ENCODE peak calls at places on chromosomes 6 and 20, in nine cellular contexts. H, K, U, V, B, J, P, T and O are unnamed samples.

GRCh38 chr6:3708540-3708939 is 43.0 kb downstream of the PXDC1 start:
- DNase-seq in H (no peak), K (no peak), U (no peak), V (no peak), B (no peak), J (no peak), P (no peak), T (no peak), O (no peak)

GRCh38 chr6:132365319-132365907 is 35.9 kb downstream of the MOXD1 start:
- DNase-seq in H (no peak), K (no peak), U (no peak), V (no peak), B (no peak), J (no peak), P (no peak), T (no peak), O (no peak)

GRCh38 chr6:72913797-72914196 is 291.9 kb downstream of the KCNQ5 start:
- DNase-seq in H (no peak), K (no peak), U (no peak), V (no peak), B (no peak), J (no peak), P (no peak), T (no peak), O (no peak)

GRCh38 chr6:121520337-121521163 is 85.1 kb downstream of the GJA1 start:
- DNase-seq in H (no peak), K (no peak), U (no peak), V (no peak), B (peak), J (no peak), P (no peak), T (no peak), O (no peak)

GRCh38 chr20:57790176-57790575 is 80.4 kb upstream of the PMEPA1 start:
- DNase-seq in H (no peak), K (no peak), U (no peak), V (no peak), B (no peak), J (no peak), P (no peak), T (no peak), O (no peak)

GRCh38 chr6:159578629-159579028 is 114.4 kb downstream of the SOD2 start:
- DNase-seq in H (no peak), K (no peak), U (no peak), V (no peak), B (no peak), J (no peak), P (no peak), T (no peak), O (no peak)

GRCh38 chr20:61220131-61220530 is 31.9 kb upstream of the CDH4 start:
- DNase-seq in H (no peak), K (no peak), U (no peak), V (no peak), B (no peak), J (no peak), P (no peak), T (no peak), O (no peak)

GRCh38 chr6:137715589-137716045 is 151.4 kb upstream of the TNFAIP3 start:
- DNase-seq in H (no peak), K (no peak), U (no peak), V (no peak), B (no peak), J (no peak), P (no peak), T (no peak), O (no peak)

GRCh38 chr6:5809471-5809870 is 197.3 kb downstream of the NRN1 start:
- DNase-seq in H (no peak), K (no peak), U (no peak), V (no peak), B (no peak), J (no peak), P (no peak), T (no peak), O (no peak)

GRCh38 chr6:63014290-63014689 is 197.0 kb upstream of the FKBP1C start:
- DNase-seq in H (no peak), K (no peak), U (no peak), V (no peak), B (no peak), J (no peak), P (no peak), T (no peak), O (no peak)

GRCh38 chr6:46677314-46677654 is 10.4 kb upstream of the TDRD6 start:
- DNase-seq in H (no peak), K (no peak), U (no peak), V (no peak), B (no peak), J (no peak), P (no peak), T (no peak), O (no peak)

GRCh38 chr6:63795006-63795405 is 159.4 kb downstream of the PHF3 start:
- DNase-seq in H (no peak), K (no peak), U (no peak), V (no peak), B (no peak), J (no peak), P (no peak), T (no peak), O (no peak)

GRCh38 chr6:134431306-134431919 is 113.5 kb upstream of the SGK1 start:
- DNase-seq in H (no peak), K (no peak), U (no peak), V (no peak), B (no peak), J (no peak), P (no peak), T (no peak), O (no peak)

GRCh38 chr6:156781882-156782631 is 4.9 kb downstream of the ARID1B start:
- DNase-seq in H (no peak), K (no peak), U (no peak), V (no peak), B (no peak), J (no peak), P (no peak), T (no peak), O (no peak)

GRCh38 chr20:51532577-51533191 is 9.8 kb downstream of the NFATC2 start:
- DNase-seq in H (peak), K (no peak), U (peak), V (no peak), B (no peak), J (peak), P (no peak), T (no peak), O (no peak)

GRCh38 chr20:59987135-59987534 is 28.9 kb downstream of the CDH26 start:
- DNase-seq in H (no peak), K (no peak), U (no peak), V (no peak), B (no peak), J (no peak), P (no peak), T (no peak), O (no peak)

GRCh38 chr20:63577317-63577894 is 3.4 kb upstream of the HELZ2 start:
- DNase-seq in H (no peak), K (no peak), U (no peak), V (no peak), B (no peak), J (peak), P (peak), T (no peak), O (no peak)

GRCh38 chr6:33112148-33112547 is 36.4 kb downstream of the HLA-DPB1 start:
- DNase-seq in H (no peak), K (peak), U (no peak), V (no peak), B (peak), J (no peak), P (no peak), T (no peak), O (peak)

GRCh38 chr6:63307581-63308246 is 12.1 kb downstream of the LGSN start:
- DNase-seq in H (no peak), K (peak), U (no peak), V (no peak), B (peak), J (no peak), P (no peak), T (no peak), O (no peak)

GRCh38 chr6:11854418-11855165 is 76.0 kb upstream of the ADTRP start:
- DNase-seq in H (peak), K (no peak), U (no peak), V (no peak), B (peak), J (no peak), P (no peak), T (no peak), O (no peak)
- H3K27ac ChIP-seq in H (no peak), K (no peak), U (no peak), V (no peak), B (peak), J (no peak), P (no peak), T (no peak), O (no peak)

GRCh38 chr6:170080169-170080827 is 210.6 kb downstream of the DLL1 start:
- DNase-seq in H (peak), K (no peak), U (peak), V (no peak), B (no peak), J (no peak), P (peak), T (no peak), O (no peak)
- H3K27ac ChIP-seq in H (no peak), K (no peak), U (no peak), V (no peak), B (no peak), J (no peak), P (no peak), T (no peak), O (no peak)

GRCh38 chr6:68040780-68041179 is 594.3 kb upstream of the ADGRB3 start:
- DNase-seq in H (no peak), K (no peak), U (no peak), V (no peak), B (no peak), J (no peak), P (no peak), T (no peak), O (no peak)
- H3K27ac ChIP-seq in H (no peak), K (no peak), U (no peak), V (no peak), B (no peak), J (no peak), P (no peak), T (no peak), O (no peak)

GRCh38 chr6:37017606-37018005 is 12.2 kb downstream of the FGD2 start:
- DNase-seq in H (no peak), K (no peak), U (no peak), V (no peak), B (no peak), J (no peak), P (no peak), T (no peak), O (no peak)
- H3K27ac ChIP-seq in H (no peak), K (no peak), U (no peak), V (no peak), B (no peak), J (peak), P (peak), T (no peak), O (no peak)

GRCh38 chr6:45591306-45591705 is 213.6 kb upstream of the SUPT3H start:
- DNase-seq in H (no peak), K (no peak), U (no peak), V (no peak), B (no peak), J (no peak), P (no peak), T (no peak), O (peak)

GRCh38 chr6:45590225-45590624 is 212.5 kb upstream of the SUPT3H start:
- DNase-seq in H (no peak), K (no peak), U (no peak), V (no peak), B (peak), J (no peak), P (no peak), T (no peak), O (peak)

GRCh38 chr6:45592991-45593390 is 215.3 kb upstream of the SUPT3H start:
- DNase-seq in H (no peak), K (no peak), U (no peak), V (no peak), B (no peak), J (no peak), P (no peak), T (no peak), O (peak)

GRCh38 chr6:45590751-45591184 is 213.0 kb upstream of the SUPT3H start:
- DNase-seq in H (no peak), K (no peak), U (no peak), V (peak), B (no peak), J (no peak), P (no peak), T (no peak), O (peak)

GRCh38 chr6:45591816-45592359 is 214.2 kb upstream of the SUPT3H start:
- DNase-seq in H (no peak), K (no peak), U (no peak), V (no peak), B (no peak), J (no peak), P (no peak), T (no peak), O (no peak)
- H3K27ac ChIP-seq in H (no peak), K (no peak), U (no peak), V (no peak), B (no peak), J (no peak), P (no peak), T (no peak), O (no peak)